ENCODE peak calls at places on chromosome 13, in five cellular contexts. T is A549, N is mammary epithelial cell, J is K562, M is fibroblast of lung. E is an unnamed sample. For H3K4me1, the result is how much of the 10 kb centered on the place peaks cover.

GRCh38 chr13:95707035-95707434 is 30.1 kb downstream of the DNAJC3 start:
- DNase-seq in T (no peak), N (no peak), J (no peak), M (no peak), E (no peak)

GRCh38 chr13:27636624-27637288 is 15.1 kb downstream of the POLR1D start:
- DNase-seq in T (no peak), N (peak), J (no peak), M (peak), E (peak)

GRCh38 chr13:71540098-71540497 is 326.9 kb downstream of the DACH1 start:
- DNase-seq in T (no peak), N (no peak), J (no peak), M (no peak), E (no peak)

GRCh38 chr13:114080739-114081561 is 51.5 kb downstream of the RASA3 start:
- DNase-seq in T (no peak), N (no peak), J (no peak), M (no peak), E (no peak)

GRCh38 chr13:99875391-99875790 is 96.2 kb downstream of the ZIC5 start:
- DNase-seq in T (no peak), N (no peak), J (no peak), M (no peak), E (no peak)

GRCh38 chr13:48647625-48648024 is 6.1 kb upstream of the CYSLTR2 start:
- DNase-seq in T (no peak), N (no peak), J (no peak), M (no peak), E (no peak)

GRCh38 chr13:113904411-113904810 is 40.5 kb upstream of the GAS6 start:
- DNase-seq in T (peak), N (no peak), J (peak), M (no peak), E (no peak)

GRCh38 chr13:20526664-20527063 is 1.0 kb upstream of the CRYL1 start:
- DNase-seq in T (no peak), N (no peak), J (no peak), M (peak), E (no peak)

GRCh38 chr13:52804202-52804641 is 44.2 kb downstream of the PCDH8 start:
- DNase-seq in T (no peak), N (no peak), J (no peak), M (no peak), E (peak)

GRCh38 chr13:28528848-28529247 is 33.9 kb upstream of the FLT1 start:
- DNase-seq in T (no peak), N (no peak), J (no peak), M (no peak), E (no peak)

GRCh38 chr13:97932006-97932405 is 21.5 kb upstream of the IPO5 start:
- DNase-seq in T (no peak), N (no peak), J (no peak), M (no peak), E (no peak)

GRCh38 chr13:59621791-59622190 is 541.9 kb downstream of the DIAPH3 start:
- DNase-seq in T (no peak), N (no peak), J (no peak), M (no peak), E (no peak)

GRCh38 chr13:32246468-32246867 is 68.7 kb downstream of the ZAR1L start:
- DNase-seq in T (peak), N (peak), J (peak), M (peak), E (peak)

GRCh38 chr13:50810998-50811397 is 32.5 kb downstream of the DLEU7 start:
- DNase-seq in T (no peak), N (no peak), J (no peak), M (no peak), E (no peak)

GRCh38 chr13:103436057-103436654 is 369.9 kb upstream of the SLC10A2 start:
- DNase-seq in T (no peak), N (no peak), J (no peak), M (no peak), E (no peak)

GRCh38 chr13:63629591-63629990 is 2213.9 kb upstream of the PCDH20 start:
- DNase-seq in T (no peak), N (no peak), J (no peak), M (no peak), E (no peak)

GRCh38 chr13:109782066-109782822 is 4.1 kb downstream of the IRS2 start:
- DNase-seq in T (no peak), N (no peak), J (no peak), M (no peak), E (no peak)

DNA sequence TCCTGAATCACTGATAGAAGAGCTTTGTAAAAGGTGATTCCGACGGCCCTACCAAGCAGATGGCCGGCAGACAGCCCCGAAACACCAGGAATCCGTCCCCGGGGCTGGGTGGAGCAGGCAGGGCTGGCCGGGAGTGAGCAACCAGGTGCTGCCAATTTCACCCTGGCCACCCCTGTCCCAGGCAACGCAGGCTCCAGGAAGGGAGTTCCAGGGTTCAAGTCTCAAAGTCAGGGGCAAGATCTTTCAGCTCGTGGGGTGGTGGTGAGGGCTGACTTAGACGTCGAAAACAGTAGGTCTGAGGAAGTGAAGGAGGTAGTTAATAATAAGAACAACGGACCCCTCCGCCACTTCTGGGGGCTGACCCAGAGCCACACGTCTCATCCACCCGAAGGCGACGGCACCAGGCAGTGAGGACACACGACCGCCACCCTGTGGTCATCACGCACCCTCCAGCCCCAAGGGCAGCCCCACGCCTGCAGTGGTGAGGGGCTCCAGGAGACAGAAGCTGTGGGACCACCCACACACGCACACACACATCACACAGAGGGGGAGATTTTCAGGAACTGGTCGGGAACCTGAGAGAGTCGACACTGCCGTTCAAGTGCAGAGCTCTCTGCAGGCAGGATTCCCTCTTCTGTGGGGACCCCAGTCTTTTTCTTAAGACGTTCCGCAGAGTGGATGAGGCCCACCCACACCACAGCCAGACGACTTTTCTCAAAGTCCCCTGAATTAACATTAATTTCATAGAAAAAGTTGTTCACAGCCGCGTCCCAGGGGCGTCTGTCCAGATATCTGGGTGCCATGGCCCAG is 67.2 kb downstream of the SPACA7 start:
- DNase-seq in T (no peak), N (no peak), J (peak), M (no peak), E (no peak)
- TF ChIP-seq CTCF in T (no peak), N (peak), J (no peak), M (peak), E (no peak)

GRCh38 chr13:106287351-106287750 is 248.1 kb downstream of the EFNB2 start:
- DNase-seq in T (no peak), N (no peak), J (no peak), M (no peak), E (no peak)

GRCh38 chr13:106291006-106291405 is 244.5 kb downstream of the EFNB2 start:
- DNase-seq in T (no peak), N (peak), J (no peak), M (peak), E (peak)

GRCh38 chr13:106281426-106281825 is 254.0 kb downstream of the EFNB2 start:
- DNase-seq in T (no peak), N (no peak), J (no peak), M (no peak), E (no peak)

GRCh38 chr13:106284358-106284757 is 251.1 kb downstream of the EFNB2 start:
- DNase-seq in T (no peak), N (peak), J (no peak), M (peak), E (no peak)

GRCh38 chr13:106286811-106287210 is 248.7 kb downstream of the EFNB2 start:
- DNase-seq in T (no peak), N (no peak), J (no peak), M (peak), E (no peak)
- H3K4me2 ChIP-seq in T (no peak), N (no peak), J (no peak), M (no peak), E (no peak)

GRCh38 chr13:66847541-66847940 is 382.6 kb downstream of the PCDH9 start:
- DNase-seq in T (no peak), N (no peak), J (no peak), M (no peak), E (no peak)
- H3K4me1 ChIP-seq in T (under half), N (under half), J (under half), M (under half), E (under half)

DNA sequence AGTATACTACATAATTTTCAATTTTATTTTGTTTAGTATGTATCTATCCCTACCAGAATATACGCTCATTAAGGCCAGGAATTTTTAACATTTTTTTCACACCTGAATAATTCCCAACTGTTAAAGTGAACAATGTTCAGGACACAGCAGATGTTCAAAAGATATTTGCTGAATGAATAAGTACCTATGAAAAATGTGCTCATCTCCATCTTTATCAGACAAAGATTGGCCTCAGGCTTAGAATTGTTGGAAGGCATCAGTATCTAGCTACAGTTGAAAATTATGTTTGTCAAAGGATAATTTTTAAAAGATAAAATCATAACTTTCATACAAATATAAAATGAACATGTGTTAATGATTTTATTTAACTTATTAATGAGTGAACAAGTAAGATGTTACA is 30.9 kb upstream of the SERP2 start:
- DNase-seq in T (no peak), N (no peak), J (no peak), M (no peak), E (no peak)
- TF ChIP-seq CTCF in T (no peak), N (no peak), J (no peak), M (no peak), E (no peak)

GRCh38 chr13:24868874-24869273 is 104.9 kb downstream of the RNF17 start:
- DNase-seq in T (no peak), N (no peak), J (no peak), M (no peak), E (no peak)
- H3K4me2 ChIP-seq in T (no peak), N (no peak), J (no peak), M (no peak), E (no peak)